ENCODE peak calls at places on chromosome X, in nine cellular contexts. K, G, H, X, A, W, P, M and B are unnamed samples.

GRCh38 chrX:23908219-23909003 is 605 bp downstream of the CXorf58 start:
- DNase-seq in K (peak; percentile 20), G (no peak), H (no peak), X (peak; percentile 19), A (no peak), W (no peak), P (no peak), M (no peak), B (no peak)

GRCh38 chrX:10615931-10616780 is 4.2 kb downstream of the MID1 start:
- DNase-seq in K (peak; percentile 65), G (peak; percentile 72), H (peak; percentile 38), X (peak; percentile 58), A (peak; percentile 75), W (peak; percentile 67), P (no peak), M (no peak), B (no peak)

GRCh38 chrX:116499780-116500179 is 37.0 kb upstream of the CT83 start:
- DNase-seq in K (no peak), G (peak; percentile 39), H (no peak), X (peak; percentile 10), A (no peak), W (peak; percentile 25), P (no peak), M (no peak), B (no peak)

GRCh38 chrX:124619710-124620109 is 273.3 kb downstream of the SH2D1A start:
- DNase-seq in K (no peak), G (no peak), H (no peak), X (no peak), A (no peak), W (peak; percentile 31), P (no peak), M (no peak), B (no peak)

GRCh38 chrX:78652971-78653822 is 5.9 kb downstream of the RTL3 start:
- DNase-seq in K (no peak), G (peak; percentile 78), H (no peak), X (peak; percentile 25), A (peak; percentile 89), W (peak; percentile 84), P (no peak), M (no peak), B (no peak)

GRCh38 chrX:118502121-118502794 is 6.6 kb downstream of the DOCK11 start:
- DNase-seq in K (no peak), G (no peak), H (no peak), X (no peak), A (no peak), W (no peak), P (no peak), M (no peak), B (no peak)

GRCh38 chrX:38458071-38458470 is 103.3 kb upstream of the TSPAN7 start:
- DNase-seq in K (no peak), G (no peak), H (no peak), X (peak; percentile 6), A (no peak), W (peak; percentile 3), P (no peak), M (no peak), B (no peak)

GRCh38 chrX:147741776-147742175 is 169.9 kb upstream of the FMR1 start:
- DNase-seq in K (no peak), G (no peak), H (no peak), X (no peak), A (no peak), W (no peak), P (no peak), M (no peak), B (no peak)

GRCh38 chrX:72046447-72046846 is 85.3 kb downstream of the RTL5 start:
- DNase-seq in K (no peak), G (no peak), H (no peak), X (peak; percentile 65), A (no peak), W (no peak), P (no peak), M (peak; percentile 28), B (peak; percentile 34)

GRCh38 chrX:140172401-140172800 is 207.1 kb upstream of the CXorf66 start:
- DNase-seq in K (no peak), G (no peak), H (no peak), X (no peak), A (no peak), W (no peak), P (no peak), M (no peak), B (no peak)

GRCh38 chrX:40300286-40300890 is 202.6 kb upstream of the BCOR start:
- DNase-seq in K (no peak), G (no peak), H (no peak), X (no peak), A (no peak), W (no peak), P (no peak), M (no peak), B (no peak)

GRCh38 chrX:115177941-115178340 is 11.3 kb upstream of the RBMXL3 start:
- DNase-seq in K (no peak), G (peak; percentile 14), H (no peak), X (no peak), A (peak; percentile 4), W (peak; percentile 40), P (no peak), M (no peak), B (no peak)

GRCh38 chrX:44330227-44330626 is 13.2 kb downstream of the EFHC2 start:
- DNase-seq in K (no peak), G (no peak), H (no peak), X (no peak), A (no peak), W (no peak), P (no peak), M (peak; percentile 24), B (no peak)

GRCh38 chrX:119121341-119121740 is 6.3 kb downstream of the KIAA1210 start:
- DNase-seq in K (no peak), G (peak; percentile 51), H (no peak), X (no peak), A (no peak), W (peak; percentile 52), P (no peak), M (no peak), B (no peak)

GRCh38 chrX:12988797-12989196 is 13.9 kb downstream of the TMSB4X start:
- DNase-seq in K (peak; percentile 79), G (peak; percentile 75), H (no peak), X (no peak), A (peak; percentile 65), W (peak; percentile 63), P (no peak), M (no peak), B (peak; percentile 91)

GRCh38 chrX:65644621-65645287 is 22.7 kb upstream of the MSN start:
- DNase-seq in K (peak; percentile 85), G (peak; percentile 84), H (peak; percentile 83), X (peak; percentile 61), A (peak; percentile 86), W (peak; percentile 86), P (peak; percentile 95), M (no peak), B (peak; percentile 33)

GRCh38 chrX:71652405-71652804 is 14.9 kb upstream of the LOC101059915 start:
- DNase-seq in K (peak; percentile 41), G (peak; percentile 68), H (peak; percentile 27), X (peak; percentile 65), A (peak; percentile 62), W (peak; percentile 65), P (no peak), M (peak; percentile 58), B (peak; percentile 6)

GRCh38 chrX:10507876-10508275 is 112.5 kb downstream of the MID1 start:
- DNase-seq in K (no peak), G (no peak), H (no peak), X (no peak), A (peak; percentile 15), W (no peak), P (no peak), M (no peak), B (no peak)

GRCh38 chrX:20857746-20858145 is 516.5 kb upstream of the CNKSR2 start:
- DNase-seq in K (no peak), G (peak; percentile 87), H (no peak), X (peak; percentile 0), A (no peak), W (peak; percentile 55), P (no peak), M (no peak), B (no peak)

GRCh38 chrX:14660970-14661369 is 131.6 kb downstream of the GLRA2 start:
- DNase-seq in K (no peak), G (no peak), H (no peak), X (no peak), A (no peak), W (no peak), P (no peak), M (no peak), B (no peak)

GRCh38 chrX:153488231-153488914 is 6.4 kb upstream of the BGN start:
- DNase-seq in K (no peak), G (peak; percentile 62), H (peak; percentile 47), X (no peak), A (peak; percentile 46), W (no peak), P (peak; percentile 89), M (no peak), B (no peak)
- H3K4me3 ChIP-seq in K (no peak overlapping the region), G (no peak overlapping the region), H (no peak overlapping the region), X (no peak overlapping the region), A (no peak overlapping the region), W (no peak overlapping the region), P (peak overlapping the region; percentile 18), M (no peak overlapping the region), B (no peak overlapping the region)

DNA sequence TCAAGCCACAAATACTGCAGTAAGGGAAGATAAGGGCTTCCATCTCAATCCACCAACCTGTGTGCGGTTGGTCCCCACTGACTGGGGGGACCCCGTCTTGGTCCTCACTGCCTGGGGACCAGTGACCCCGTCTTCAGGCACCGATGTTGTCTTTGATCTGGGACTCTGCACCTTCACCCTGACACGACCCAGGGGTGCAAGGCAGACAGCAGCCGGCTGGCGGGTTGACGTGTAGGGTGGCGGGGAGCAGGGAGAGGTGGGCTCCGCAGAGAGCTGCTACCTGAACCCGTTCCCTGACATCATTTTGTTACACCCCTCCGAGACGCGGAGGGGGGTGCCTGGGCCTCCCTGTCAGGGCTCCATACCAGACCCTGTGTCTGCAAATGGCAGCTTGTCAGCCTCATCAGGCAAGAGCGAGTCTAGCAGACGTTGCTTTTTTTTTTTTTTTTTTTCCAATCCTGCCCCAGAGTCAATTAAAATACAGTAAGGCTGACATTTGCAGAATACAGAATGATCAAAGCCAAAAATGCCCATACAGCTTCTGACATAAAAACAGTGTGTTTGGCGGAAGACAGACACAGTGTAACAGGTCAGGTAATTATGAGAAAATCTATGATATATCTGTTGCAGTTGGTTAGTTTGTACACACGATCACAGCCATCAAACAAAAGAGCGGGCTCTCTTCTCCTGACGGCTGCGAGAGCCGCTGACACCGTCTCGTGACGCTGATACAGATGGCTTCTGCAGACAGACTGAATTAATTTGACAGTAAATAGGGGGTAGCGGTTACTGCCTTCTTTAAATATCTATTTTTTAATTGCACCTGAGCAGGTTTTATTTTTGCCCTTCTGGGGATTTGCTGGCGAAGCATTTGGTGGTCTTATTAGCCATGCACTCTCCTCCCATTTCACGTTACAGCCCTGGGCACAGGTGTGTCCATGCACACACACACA is 118.6 kb downstream of the CRLF2 start:
- DNase-seq in K (no peak), G (no peak), H (no peak), X (no peak), A (no peak), W (no peak), P (no peak), M (no peak), B (no peak)
- H3K4me3 ChIP-seq in K (no peak overlapping the region), G (no peak overlapping the region), H (no peak overlapping the region), X (no peak overlapping the region), A (no peak overlapping the region), W (no peak overlapping the region), P (no peak overlapping the region), M (no peak overlapping the region), B (no peak overlapping the region)

GRCh38 chrX:154751121-154751668 is 318 bp upstream of the GAB3 start:
- DNase-seq in K (no peak), G (no peak), H (no peak), X (no peak), A (no peak), W (no peak), P (no peak), M (peak; percentile 25), B (no peak)
- H3K4me3 ChIP-seq in K (no peak overlapping the region), G (peak overlapping the region; percentile 66), H (peak overlapping the region; percentile 38), X (peak overlapping the region; percentile 38), A (peak overlapping the region; percentile 2), W (peak overlapping the region; percentile 44), P (peak overlapping the region; percentile 64), M (peak overlapping the region; percentile 6), B (no peak overlapping the region)

GRCh38 chrX:107304141-107304540 is 97.7 kb downstream of the DNAAF6 start:
- DNase-seq in K (no peak), G (no peak), H (no peak), X (no peak), A (no peak), W (no peak), P (no peak), M (no peak), B (no peak)
- H3K4me3 ChIP-seq in K (no peak overlapping the region), G (no peak overlapping the region), H (no peak overlapping the region), X (no peak overlapping the region), A (no peak overlapping the region), W (no peak overlapping the region), P (no peak overlapping the region), M (no peak overlapping the region), B (no peak overlapping the region)